ENCODE peak calls at places on chromosomes 11 and 22, in five cellular contexts. M, N, A, G and V are unnamed samples.

GRCh38 chr11:133892126-133892525 is 46.8 kb upstream of the SPATA19 start:
- DNase-seq in G (no peak), N (no peak), M (no peak), A (no peak), V (no peak)

GRCh38 chr22:25712661-25713400 is 29.2 kb upstream of the MYO18B start:
- DNase-seq in A (no peak), G (no peak), M (no peak), N (no peak), V (no peak)

GRCh38 chr11:62500066-62501035 is 46.3 kb downstream of the AHNAK start:
- DNase-seq in G (no peak), A (no peak), N (no peak), M (no peak), V (no peak)

GRCh38 chr11:114606003-114606801 is 10.6 kb upstream of the NXPE4 start:
- DNase-seq in A (no peak), M (no peak), N (no peak), G (no peak), V (no peak)

GRCh38 chr11:75197512-75198277 is 42.9 kb upstream of the TPBGL start:
- DNase-seq in A (no peak), G (no peak), N (no peak), M (no peak), V (no peak)

GRCh38 chr11:21552910-21553309 is 640.0 kb upstream of the ANO5 start:
- DNase-seq in N (no peak), A (no peak), M (no peak), G (no peak), V (no peak)

GRCh38 chr11:62611705-62612365 is 740 bp downstream of the EML3 start:
- DNase-seq in A (no peak), M (peak), N (peak), G (no peak), V (no peak)

GRCh38 chr11:77198440-77198849 is 70.4 kb downstream of the MYO7A start:
- DNase-seq in M (no peak), N (no peak), G (peak), A (peak), V (no peak)

GRCh38 chr22:23227380-23227779 is 47.1 kb downstream of the BCR start:
- DNase-seq in A (no peak), M (no peak), G (no peak), N (no peak), V (no peak)

GRCh38 chr22:49658902-49659280 is 168.8 kb downstream of the BRD1 start:
- DNase-seq in N (no peak), M (no peak), G (no peak), A (no peak), V (no peak)

GRCh38 chr11:118956094-118956846 is at the start of gene UPK2:
- DNase-seq in M (peak), A (peak), G (peak), N (peak), V (peak)

GRCh38 chr22:24380220-24381218 is 46.9 kb upstream of the ADORA2A start:
- DNase-seq in M (no peak), A (no peak), N (no peak), G (no peak), V (no peak)

GRCh38 chr11:16883179-16883578 is 131.0 kb downstream of the PLEKHA7 start:
- DNase-seq in G (no peak), M (no peak), N (no peak), A (no peak), V (no peak)

GRCh38 chr11:30422389-30422788 is 99.5 kb downstream of the ARL14EP start:
- DNase-seq in A (no peak), N (no peak), M (no peak), G (no peak), V (no peak)

GRCh38 chr22:46084376-46084775 is 66.0 kb upstream of the PPARA start:
- DNase-seq in N (no peak), A (no peak), M (no peak), G (peak), V (no peak)

GRCh38 chr11:60377737-60378136 is 595 bp upstream of the MS4A7 start:
- DNase-seq in M (no peak), A (peak), N (no peak), G (no peak), V (no peak)

GRCh38 chr22:23856721-23857605 is 712 bp upstream of the SLC2A11 start:
- DNase-seq in A (no peak), M (peak), G (no peak), N (peak), V (peak)

GRCh38 chr11:87325490-87325872 is 287.7 kb downstream of the TMEM135 start:
- DNase-seq in N (no peak), A (no peak), G (no peak), M (no peak), V (no peak)

GRCh38 chr11:59898652-59899051 is 20.1 kb downstream of the OOSP3 start:
- DNase-seq in N (no peak), A (no peak), G (no peak), M (no peak), V (no peak)

GRCh38 chr11:69292221-69292648 is 1.7 kb upstream of the MYEOV start:
- DNase-seq in A (no peak), M (no peak), N (peak), G (no peak), V (no peak)

GRCh38 chr11:11416502-11416901 is 63.5 kb upstream of the CSNK2A3 start:
- DNase-seq in G (no peak), N (peak), M (peak), A (no peak), V (no peak)

GRCh38 chr11:108871867-108872266 is 207.0 kb downstream of the DDX10 start:
- DNase-seq in M (no peak), A (no peak), N (peak), G (no peak), V (no peak)

GRCh38 chr11:46066335-46066734 is 54.9 kb downstream of the PHF21A start:
- DNase-seq in N (no peak), A (no peak), G (no peak), M (no peak), V (no peak)

GRCh38 chr11:23555085-23555484 is 694.8 kb upstream of the CCDC179 start:
- DNase-seq in M (peak), G (no peak), A (no peak), N (peak), V (no peak)

GRCh38 chr11:118996926-118997626 is 862 bp upstream of the CENATAC start:
- DNase-seq in N (no peak), M (no peak), G (no peak), A (no peak), V (no peak)

GRCh38 chr11:132039521-132039920 is 669.1 kb downstream of the NTM start:
- DNase-seq in G (no peak), N (no peak), M (no peak), A (no peak), V (no peak)

GRCh38 chr11:43868852-43869567 is 11.6 kb upstream of the ALKBH3 start:
- DNase-seq in G (no peak), M (peak), N (peak), A (peak), V (peak)

GRCh38 chr11:111602865-111603632 is 800 bp downstream of the SIK2 start:
- DNase-seq in A (peak), M (peak), G (no peak), N (peak), V (no peak)

GRCh38 chr11:7154881-7155344 is 66.1 kb downstream of the RBMXL2 start:
- DNase-seq in A (no peak), G (no peak), N (no peak), M (no peak), V (no peak)

DNA sequence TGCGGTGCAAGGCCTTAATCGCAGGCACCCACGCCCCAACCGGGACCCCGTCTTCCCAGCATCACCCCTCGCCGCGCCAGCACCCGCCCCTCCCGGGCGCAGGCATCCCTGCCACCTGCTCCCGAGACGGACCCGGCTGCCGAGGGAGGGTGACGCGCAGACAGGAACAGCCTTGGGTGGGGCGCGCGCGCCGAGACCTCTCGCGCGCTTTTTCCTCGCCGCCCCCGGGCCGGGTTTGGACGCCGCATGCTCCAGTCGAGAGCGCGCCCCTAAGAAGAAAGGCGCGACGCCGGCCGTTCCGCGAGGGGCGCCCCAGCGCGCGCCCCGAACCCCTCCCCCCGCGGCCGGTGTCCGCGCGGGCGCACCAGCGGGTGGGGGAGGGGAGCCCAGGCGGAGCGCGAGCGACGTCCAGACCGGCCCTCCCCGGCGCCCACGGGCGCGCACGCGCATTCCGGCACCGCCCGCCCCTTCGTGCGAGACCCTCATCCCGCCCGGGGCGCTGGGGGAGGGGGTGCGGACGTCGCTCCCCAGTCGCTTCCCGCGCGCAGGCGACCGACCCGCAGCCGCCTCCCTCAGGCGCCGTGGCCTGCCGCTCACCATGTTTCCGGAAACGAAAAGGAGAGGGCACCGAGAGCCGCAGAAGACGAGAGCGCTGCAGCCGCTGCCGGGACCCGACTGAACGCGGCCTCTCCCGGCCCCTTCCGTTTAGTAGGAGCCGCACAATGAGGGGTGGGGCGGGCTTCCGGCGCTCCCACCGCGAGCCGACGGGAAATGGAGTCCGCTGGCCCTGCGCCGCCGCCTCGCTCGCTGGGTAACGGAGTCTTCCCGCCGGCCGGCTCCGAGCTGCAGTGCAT is at the start of gene CFL1:
- DNase-seq in G (peak), M (peak), A (peak), N (peak), V (peak)
- TF ChIP-seq CTCF in G (peak), M (no peak), A (no peak), N (no peak), V (no peak)

GRCh38 chr11:83835423-83835822 is 549.3 kb upstream of the CCDC90B start:
- DNase-seq in M (peak), A (no peak), N (peak), G (no peak), V (no peak)

GRCh38 chr11:83840326-83840725 is 554.2 kb upstream of the CCDC90B start:
- DNase-seq in M (no peak), A (no peak), G (no peak), N (no peak), V (no peak)

GRCh38 chr11:83831929-83832328 is 545.8 kb upstream of the CCDC90B start:
- DNase-seq in G (no peak), A (no peak), N (no peak), M (no peak), V (no peak)

GRCh38 chr11:83836883-83837654 is 550.9 kb upstream of the CCDC90B start:
- DNase-seq in G (no peak), A (no peak), N (peak), M (peak), V (no peak)
- TF ChIP-seq CTCF in G (peak), A (no peak), N (peak), M (peak), V (peak)

DNA sequence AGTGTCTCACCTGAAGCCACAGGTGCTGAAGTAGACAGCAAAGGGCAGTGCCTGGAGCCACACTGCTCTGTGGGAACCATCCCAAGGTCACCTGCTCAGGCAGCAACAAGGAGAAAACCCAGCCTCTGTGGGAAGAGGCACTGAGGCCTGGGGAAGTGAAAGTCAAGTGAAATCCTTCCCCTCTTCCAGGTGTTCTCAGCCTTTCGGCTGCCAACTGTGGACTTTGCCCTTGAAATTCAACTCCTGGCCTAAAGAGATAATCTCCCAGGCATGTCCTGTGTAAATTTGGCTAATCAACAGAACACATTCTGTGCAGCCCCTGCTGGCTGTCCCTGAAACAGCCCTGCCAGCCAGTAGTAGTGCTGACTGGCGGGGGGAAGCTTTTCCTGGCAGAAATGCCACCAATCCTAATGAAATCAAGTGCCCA is 112.1 kb downstream of the RPL27A start:
- DNase-seq in G (no peak), M (no peak), A (no peak), N (no peak), V (no peak)
- TF ChIP-seq CTCF in G (no peak), M (no peak), A (no peak), N (peak), V (no peak)

GRCh38 chr22:34946339-34946985 is 119.5 kb upstream of the ISX start:
- DNase-seq in N (no peak), M (peak), G (no peak), A (no peak), V (no peak)

GRCh38 chr22:34943830-34944229 is 122.1 kb upstream of the ISX start:
- DNase-seq in G (no peak), N (no peak), M (no peak), A (no peak), V (no peak)
- TF ChIP-seq CTCF in G (no peak), N (no peak), M (no peak), A (no peak), V (no peak)

GRCh38 chr11:64275031-64275800 is 9.2 kb downstream of the BAD start:
- DNase-seq in M (no peak), G (no peak), A (no peak), N (no peak), V (no peak)

GRCh38 chr11:64269380-64270234 is 14.9 kb downstream of the BAD start:
- DNase-seq in N (peak), G (peak), M (peak), A (peak), V (peak)

GRCh38 chr11:64268687-64269379 is 15.6 kb downstream of the BAD start:
- DNase-seq in G (no peak), M (peak), A (peak), N (peak), V (no peak)

GRCh38 chr11:64268028-64268686 is 16.3 kb downstream of the BAD start:
- DNase-seq in M (no peak), A (no peak), G (no peak), N (no peak), V (no peak)

DNA sequence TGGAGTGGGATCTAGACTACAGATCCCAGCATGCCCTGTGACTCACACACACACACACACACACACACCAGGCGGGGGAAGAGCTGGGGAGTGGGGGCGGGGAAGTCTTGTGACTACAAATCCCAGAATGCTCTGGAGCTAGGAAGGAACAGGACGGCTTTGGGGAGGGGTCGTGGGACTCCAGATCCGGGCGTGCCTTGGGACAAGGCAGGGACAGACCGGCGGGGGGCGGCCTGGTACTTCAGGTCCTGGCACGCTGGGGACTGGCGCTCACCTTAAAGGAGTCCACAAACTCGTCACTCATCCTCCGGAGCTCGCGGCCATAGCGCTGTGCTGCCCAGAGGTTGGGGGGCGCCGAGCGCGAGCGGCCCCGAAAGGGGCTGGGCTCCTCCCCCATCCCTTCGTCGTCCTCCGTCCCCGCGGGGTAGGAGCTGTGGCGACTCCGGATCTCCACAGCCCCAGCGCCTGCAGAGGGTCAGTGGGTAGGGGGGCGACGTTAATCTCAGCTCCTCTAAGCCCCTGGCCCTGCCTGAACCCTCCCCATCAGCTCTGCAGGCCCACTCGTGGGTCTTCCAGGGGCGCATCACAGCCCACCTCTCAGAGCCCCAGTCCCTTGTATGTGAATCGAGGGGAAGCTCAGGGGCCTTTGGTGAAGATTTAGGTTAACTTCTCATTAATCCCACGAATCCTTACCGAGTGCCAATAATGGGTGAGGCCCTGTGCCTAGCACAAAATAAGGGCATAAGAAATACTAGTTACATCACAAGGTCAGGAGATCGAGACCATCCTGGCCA is 12.9 kb downstream of the BAD start:
- DNase-seq in G (peak), A (peak), M (peak), N (peak), V (peak)
- TF ChIP-seq CTCF in G (peak), A (no peak), M (no peak), N (peak), V (no peak)

GRCh38 chr11:102306048-102306575 is 11.2 kb upstream of the BIRC3 start:
- DNase-seq in G (no peak), M (no peak), A (no peak), N (no peak), V (no peak)

GRCh38 chr11:102312656-102313055 is 4.6 kb upstream of the BIRC3 start:
- DNase-seq in M (no peak), N (peak), G (no peak), A (no peak), V (no peak)

GRCh38 chr11:102306817-102307814 is 10.2 kb upstream of the BIRC3 start:
- DNase-seq in N (no peak), A (no peak), G (no peak), M (no peak), V (no peak)

GRCh38 chr11:102313225-102313940 is 3.9 kb upstream of the BIRC3 start:
- DNase-seq in G (no peak), N (peak), M (no peak), A (no peak), V (no peak)

DNA sequence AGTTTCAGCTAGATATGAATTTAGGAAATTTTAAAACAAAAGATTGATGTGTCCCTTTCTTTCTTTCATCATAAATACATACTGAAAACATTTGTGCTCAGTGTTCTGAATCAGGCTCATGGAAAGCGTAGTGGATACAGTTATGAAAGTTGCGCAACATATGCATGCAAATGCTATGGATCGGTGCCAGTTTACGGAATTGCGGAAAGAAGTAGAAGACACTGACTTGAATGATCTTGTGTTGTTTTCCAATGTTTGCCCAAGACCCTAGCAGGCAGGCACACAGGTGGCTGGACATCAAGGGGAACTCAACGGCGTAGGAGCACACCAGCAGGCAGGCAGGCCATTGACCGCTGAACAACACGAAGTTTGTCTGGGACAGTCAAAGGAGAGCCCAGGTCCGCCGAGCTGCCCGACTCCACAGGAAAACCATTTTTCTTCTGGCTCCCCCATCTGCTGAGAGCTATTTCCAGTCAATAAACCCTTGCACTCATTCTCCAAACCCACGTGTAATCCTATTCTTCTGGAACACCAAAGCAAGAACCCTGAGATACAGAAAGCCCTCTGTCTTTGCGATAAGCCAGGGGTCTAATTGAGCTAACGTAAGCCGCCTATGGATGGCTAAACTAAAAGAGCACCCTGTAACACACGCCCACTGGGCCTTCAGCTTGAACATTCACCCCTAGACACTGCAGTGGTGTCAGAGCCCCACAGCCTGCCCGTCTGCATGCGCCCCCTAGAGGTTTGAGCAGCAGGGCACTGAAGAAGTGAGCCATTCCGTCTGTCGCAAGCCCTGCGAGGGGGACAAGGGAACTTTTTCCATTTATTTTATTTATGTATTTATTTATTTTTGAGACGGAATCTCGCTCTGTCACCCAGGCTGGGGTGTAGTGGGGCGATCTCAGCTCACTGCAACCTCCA is 7.4 kb upstream of the BIRC3 start:
- DNase-seq in A (no peak), G (no peak), N (peak), M (no peak), V (no peak)
- TF ChIP-seq CTCF in A (peak), G (no peak), N (no peak), M (no peak), V (no peak)

GRCh38 chr22:39943366-39943765 is 16.8 kb upstream of the TMA7B start:
- DNase-seq in A (no peak), N (no peak), G (no peak), M (no peak), V (no peak)
- TF ChIP-seq CTCF in A (no peak), N (no peak), G (no peak), M (no peak), V (no peak)

GRCh38 chr11:86118201-86118600 is 49.3 kb upstream of the PICALM start:
- DNase-seq in A (no peak), G (no peak), N (no peak), M (no peak), V (no peak)

GRCh38 chr11:86116996-86117705 is 48.3 kb upstream of the PICALM start:
- DNase-seq in A (no peak), N (no peak), M (peak), G (no peak), V (peak)

GRCh38 chr11:86117706-86118050 is 48.8 kb upstream of the PICALM start:
- DNase-seq in M (peak), N (no peak), G (no peak), A (no peak), V (no peak)

GRCh38 chr11:86116386-86116726 is 47.5 kb upstream of the PICALM start:
- DNase-seq in G (no peak), A (no peak), M (peak), N (peak), V (no peak)

GRCh38 chr11:86115542-86116385 is 46.9 kb upstream of the PICALM start:
- DNase-seq in N (no peak), G (no peak), M (peak), A (no peak), V (no peak)
- TF ChIP-seq CTCF in N (peak), G (no peak), M (no peak), A (no peak), V (no peak)

GRCh38 chr11:130913268-130913667 is 3.0 kb downstream of the SNX19 start:
- DNase-seq in M (no peak), G (no peak), N (no peak), A (no peak), V (no peak)
- TF ChIP-seq CTCF in M (no peak), G (no peak), N (no peak), A (no peak), V (no peak)